ENCODE peak calls at places on chromosomes 3 and 15, in nine cellular contexts. A, W, O, S, D, E, P, B and N are unnamed samples.

GRCh38 chr3:46675843-46676567 is 17.5 kb downstream of the ALS2CL start:
- DNase-seq in D (no peak), B (no peak), W (no peak), O (no peak), P (no peak), A (no peak), E (no peak), S (no peak), N (no peak)

GRCh38 chr15:40054746-40055575 is 16.0 kb upstream of the SRP14 start:
- DNase-seq in P (peak), E (no peak), B (no peak), D (no peak), S (no peak), O (no peak), W (peak), A (no peak), N (no peak)

GRCh38 chr3:99172736-99173657 is 271.5 kb upstream of the DCBLD2 start:
- DNase-seq in W (peak), E (peak), P (peak), A (no peak), S (no peak), D (no peak), O (peak), B (no peak), N (no peak)

GRCh38 chr3:52743721-52744120 is 27.0 kb downstream of the NEK4 start:
- DNase-seq in P (no peak), A (no peak), S (no peak), W (no peak), D (no peak), E (no peak), O (no peak), B (no peak), N (no peak)

GRCh38 chr3:127803619-127804018 is 18.7 kb downstream of the MGLL start:
- DNase-seq in W (no peak), D (no peak), P (no peak), A (no peak), B (no peak), O (peak), E (no peak), S (no peak), N (no peak)

GRCh38 chr3:124890573-124891190 is 3.5 kb upstream of the ITGB5 start:
- DNase-seq in E (no peak), A (no peak), B (no peak), D (no peak), W (no peak), P (no peak), O (no peak), S (no peak), N (no peak)

GRCh38 chr15:94238539-94239118 is 7.3 kb downstream of the MCTP2 start:
- DNase-seq in P (peak), E (no peak), D (no peak), B (no peak), O (no peak), A (no peak), S (no peak), W (no peak), N (peak)

GRCh38 chr3:121748638-121749275 is 784 bp downstream of the GOLGB1 start:
- DNase-seq in P (peak), D (no peak), B (no peak), A (no peak), W (no peak), O (no peak), E (no peak), S (no peak), N (no peak)

GRCh38 chr3:68088216-68088615 is 433.8 kb upstream of the SUCLG2 start:
- DNase-seq in A (no peak), S (no peak), P (no peak), O (no peak), E (no peak), D (no peak), W (peak), B (peak), N (peak)

GRCh38 chr3:134522541-134522940 is 36.7 kb downstream of the CEP63 start:
- DNase-seq in P (no peak), S (no peak), A (no peak), W (no peak), O (no peak), B (no peak), D (no peak), E (no peak), N (no peak)

GRCh38 chr15:82653483-82653882 is 6.3 kb upstream of the CPEB1 start:
- DNase-seq in W (no peak), B (no peak), S (no peak), P (no peak), E (no peak), O (no peak), A (no peak), D (no peak), N (no peak)

GRCh38 chr15:75367913-75368688 is at the start of gene MAN2C1:
- DNase-seq in O (peak), P (peak), W (peak), B (peak), A (peak), E (peak), D (peak), S (peak), N (peak)

GRCh38 chr15:83613716-83614115 is 40.2 kb upstream of the ADAMTSL3 start:
- DNase-seq in B (no peak), A (no peak), W (no peak), E (no peak), P (no peak), O (no peak), D (no peak), S (no peak), N (no peak)

GRCh38 chr15:70342554-70343548 is 245.1 kb upstream of the TLE3 start:
- DNase-seq in W (peak), P (no peak), D (no peak), O (no peak), E (no peak), S (no peak), A (no peak), B (no peak), N (no peak)